ENCODE peak calls at places on chromosome 2, in nine cellular contexts. One of them, this sample, is unnamed.

GRCh38 chr2:88549616-88550292 is 77.5 kb downstream of the EIF2AK3 start:
- DNase-seq in memory B cell: no peak
- DNase-seq in fibroblast of mammary gland: no peak
- DNase-seq in HCEC 1CT: no peak
- DNase-seq in NCI-H2171: no peak
- DNase-seq in AG04450: no peak
- DNase-seq in stimulated activated CD4-positive, alpha-beta T cell treated with anti-CD3 and anti-CD28 coated beads, Interleukin-1b, Interleukin-23, amount 100 ng/mL, for 24 hours: no peak
- DNase-seq in smooth muscle cell of the brain vasculature: no peak
- DNase-seq in astrocyte: no peak
- DNase-seq in this sample: no peak

GRCh38 chr2:62197017-62197586 is 1.2 kb downstream of the B3GNT2 start:
- DNase-seq in HCEC 1CT: peak; percentile 21
- DNase-seq in astrocyte: no peak
- DNase-seq in fibroblast of mammary gland: no peak
- DNase-seq in NCI-H2171: no peak
- DNase-seq in stimulated activated CD4-positive, alpha-beta T cell treated with anti-CD3 and anti-CD28 coated beads, Interleukin-1b, Interleukin-23, amount 100 ng/mL, for 24 hours: no peak
- DNase-seq in smooth muscle cell of the brain vasculature: no peak
- DNase-seq in memory B cell: peak; percentile 27
- DNase-seq in AG04450: no peak
- DNase-seq in this sample: no peak

GRCh38 chr2:173652311-173652710 is 297.6 kb downstream of the CDCA7 start:
- DNase-seq in fibroblast of mammary gland: peak; percentile 92
- DNase-seq in AG04450: peak; percentile 87
- DNase-seq in astrocyte: peak; percentile 98
- DNase-seq in smooth muscle cell of the brain vasculature: no peak
- DNase-seq in HCEC 1CT: peak; percentile 87
- DNase-seq in memory B cell: no peak
- DNase-seq in stimulated activated CD4-positive, alpha-beta T cell treated with anti-CD3 and anti-CD28 coated beads, Interleukin-1b, Interleukin-23, amount 100 ng/mL, for 24 hours: no peak
- DNase-seq in NCI-H2171: no peak
- DNase-seq in this sample: peak; percentile 68

GRCh38 chr2:63569740-63570139 is 18.5 kb downstream of the WDPCP start:
- DNase-seq in NCI-H2171: no peak
- DNase-seq in AG04450: no peak
- DNase-seq in astrocyte: no peak
- DNase-seq in fibroblast of mammary gland: no peak
- DNase-seq in HCEC 1CT: no peak
- DNase-seq in smooth muscle cell of the brain vasculature: no peak
- DNase-seq in memory B cell: no peak
- DNase-seq in stimulated activated CD4-positive, alpha-beta T cell treated with anti-CD3 and anti-CD28 coated beads, Interleukin-1b, Interleukin-23, amount 100 ng/mL, for 24 hours: no peak
- DNase-seq in this sample: no peak

GRCh38 chr2:232330068-232330999 is 48.2 kb upstream of the ALPP start:
- DNase-seq in astrocyte: no peak
- DNase-seq in HCEC 1CT: no peak
- DNase-seq in AG04450: no peak
- DNase-seq in smooth muscle cell of the brain vasculature: no peak
- DNase-seq in stimulated activated CD4-positive, alpha-beta T cell treated with anti-CD3 and anti-CD28 coated beads, Interleukin-1b, Interleukin-23, amount 100 ng/mL, for 24 hours: no peak
- DNase-seq in NCI-H2171: no peak
- DNase-seq in fibroblast of mammary gland: no peak
- DNase-seq in memory B cell: no peak
- DNase-seq in this sample: no peak

GRCh38 chr2:118016911-118017310 is 3.0 kb upstream of the CCDC93 start:
- DNase-seq in fibroblast of mammary gland: peak; percentile 54
- DNase-seq in astrocyte: no peak
- DNase-seq in memory B cell: no peak
- DNase-seq in stimulated activated CD4-positive, alpha-beta T cell treated with anti-CD3 and anti-CD28 coated beads, Interleukin-1b, Interleukin-23, amount 100 ng/mL, for 24 hours: no peak
- DNase-seq in NCI-H2171: no peak
- DNase-seq in AG04450: no peak
- DNase-seq in HCEC 1CT: peak; percentile 70
- DNase-seq in smooth muscle cell of the brain vasculature: no peak
- DNase-seq in this sample: no peak

GRCh38 chr2:26401739-26402541 is at the start of gene DRC1:
- DNase-seq in memory B cell: no peak
- DNase-seq in NCI-H2171: peak; percentile 71
- DNase-seq in HCEC 1CT: peak; percentile 57
- DNase-seq in fibroblast of mammary gland: peak; percentile 73
- DNase-seq in stimulated activated CD4-positive, alpha-beta T cell treated with anti-CD3 and anti-CD28 coated beads, Interleukin-1b, Interleukin-23, amount 100 ng/mL, for 24 hours: no peak
- DNase-seq in smooth muscle cell of the brain vasculature: peak; percentile 15
- DNase-seq in astrocyte: peak; percentile 62
- DNase-seq in AG04450: peak; percentile 37
- DNase-seq in this sample: peak; percentile 13

GRCh38 chr2:240468300-240469238 is 33.1 kb downstream of the GPC1 start:
- DNase-seq in smooth muscle cell of the brain vasculature: no peak
- DNase-seq in astrocyte: no peak
- DNase-seq in fibroblast of mammary gland: peak; percentile 15
- DNase-seq in memory B cell: no peak
- DNase-seq in AG04450: no peak
- DNase-seq in HCEC 1CT: no peak
- DNase-seq in NCI-H2171: no peak
- DNase-seq in stimulated activated CD4-positive, alpha-beta T cell treated with anti-CD3 and anti-CD28 coated beads, Interleukin-1b, Interleukin-23, amount 100 ng/mL, for 24 hours: no peak
- DNase-seq in this sample: no peak